ENCODE peak calls at places on chromosomes 4 and X, in eight cellular contexts. Y is central memory CD8-positive, alpha-beta T cell; T is esophagus mucosa; K is right lobe of liver; P is gastroesophageal sphincter; M is CD8-positive, alpha-beta T cell; N is T-cell; B is naive thymus-derived CD4-positive, alpha-beta T cell. H is an unnamed sample.
A peak's percentile ranks its signal among the peaks of the same experiment; 100 is the strongest.

GRCh38 chr4:10625130-10625529 is 59.4 kb downstream of the CLNK start:
- ATAC-seq in Y (no peak), T (no peak), K (peak; percentile 84), P (no peak), M (no peak), N (no peak), B (no peak), H (no peak)

GRCh38 chrX:585115-585808 is 45.3 kb upstream of the SHOX start:
- ATAC-seq in Y (no peak), T (no peak), K (no peak), P (no peak), M (no peak), N (no peak), B (no peak), H (no peak)

GRCh38 chrX:134886201-134886600 is 104.6 kb upstream of the SMIM10 start:
- ATAC-seq in Y (no peak), T (peak; percentile 80), K (no peak), P (no peak), M (no peak), N (no peak), B (no peak), H (no peak)

GRCh38 chr4:67575232-67575888 is 16.8 kb downstream of the STAP1 start:
- ATAC-seq in Y (peak; percentile 32), T (peak; percentile 44), K (no peak), P (no peak), M (peak; percentile 82), N (peak; percentile 71), B (peak; percentile 86), H (no peak)

GRCh38 chr4:24778427-24779225 is 16.7 kb upstream of the SOD3 start:
- ATAC-seq in Y (no peak), T (no peak), K (no peak), P (peak; percentile 83), M (no peak), N (no peak), B (no peak), H (peak; percentile 95)

GRCh38 chr4:139274790-139275189 is 5.2 kb downstream of the MGARP start:
- ATAC-seq in Y (no peak), T (no peak), K (no peak), P (no peak), M (no peak), N (no peak), B (no peak), H (no peak)

GRCh38 chrX:50097121-50097520 is 103.7 kb downstream of the AKAP4 start:
- ATAC-seq in Y (no peak), T (no peak), K (no peak), P (no peak), M (no peak), N (no peak), B (no peak), H (no peak)

GRCh38 chr4:65670331-65671031 is at the start of gene EPHA5:
- ATAC-seq in Y (peak; percentile 10), T (peak; percentile 56), K (peak; percentile 79), P (peak; percentile 80), M (no peak), N (no peak), B (no peak), H (peak; percentile 90)

GRCh38 chrX:1111543-1112300 is 100.7 kb downstream of the CRLF2 start:
- ATAC-seq in Y (no peak), T (no peak), K (no peak), P (no peak), M (no peak), N (no peak), B (no peak), H (no peak)

GRCh38 chr4:7189475-7190277 is 2.7 kb upstream of the SORCS2 start:
- ATAC-seq in Y (no peak), T (no peak), K (peak; percentile 12), P (no peak), M (no peak), N (no peak), B (no peak), H (no peak)

GRCh38 chr4:182367153-182367552 is 124.0 kb downstream of the TENM3 start:
- ATAC-seq in Y (no peak), T (no peak), K (no peak), P (no peak), M (no peak), N (no peak), B (no peak), H (no peak)

H was measured in SK-N-SH treated with all-trans-retinoic acid at 6 μM for 48 hours.